ENCODE peak calls at places on chromosomes 13 and 19, in five cellular contexts. F is heart right ventricle; Z is CD4-positive, alpha-beta T cell; E is A549; O is lower lobe of right lung. J is an unnamed sample.

GRCh38 chr19:50624949-50625600 is 14.6 kb downstream of the SYT3 start:
- DNase-seq in F (no peak), Z (no peak), E (no peak), O (no peak), J (no peak)

GRCh38 chr13:50081106-50081898 is 66.1 kb downstream of the KCNRG start:
- DNase-seq in F (peak), Z (peak), E (no peak), O (peak), J (no peak)

GRCh38 chr19:44817725-44818469 is 9.0 kb downstream of the BCAM start:
- DNase-seq in F (no peak), Z (no peak), E (no peak), O (no peak), J (no peak)

GRCh38 chr13:85373322-85373721 is 425.9 kb downstream of the SLITRK6 start:
- DNase-seq in F (no peak), Z (no peak), E (no peak), O (no peak), J (no peak)

GRCh38 chr13:73945371-73945770 is 188.8 kb downstream of the KLF12 start:
- DNase-seq in F (no peak), Z (no peak), E (no peak), O (no peak), J (no peak)

GRCh38 chr13:33911521-33911920 is 93.6 kb downstream of the RFC3 start:
- DNase-seq in F (no peak), Z (no peak), E (no peak), O (no peak), J (no peak)

GRCh38 chr13:96573563-96573962 is 420.7 kb downstream of the OXGR1 start:
- DNase-seq in F (no peak), Z (no peak), E (no peak), O (no peak), J (no peak)

GRCh38 chr13:23655321-23655720 is 85.1 kb downstream of the TNFRSF19 start:
- DNase-seq in F (no peak), Z (no peak), E (no peak), O (no peak), J (no peak)

GRCh38 chr13:114081761-114082681 is 50.4 kb downstream of the RASA3 start:
- DNase-seq in F (no peak), Z (peak), E (no peak), O (no peak), J (peak)

GRCh38 chr19:30686252-30686762 is 314.1 kb downstream of the ZNF536 start:
- DNase-seq in F (no peak), Z (no peak), E (no peak), O (no peak), J (no peak)

GRCh38 chr19:58519087-58519354 is 589 bp downstream of the ZBTB45 start:
- DNase-seq in F (peak), Z (peak), E (peak), O (peak), J (peak)

GRCh38 chr19:44111910-44112463 is 1.2 kb upstream of the ZNF225 start:
- DNase-seq in F (no peak), Z (no peak), E (no peak), O (no peak), J (no peak)

GRCh38 chr19:17590780-17591688 is 35.6 kb downstream of the COLGALT1 start:
- DNase-seq in F (no peak), Z (no peak), E (no peak), O (no peak), J (no peak)

GRCh38 chr19:5949792-5950305 is 28.1 kb downstream of the RANBP3 start:
- DNase-seq in F (peak), Z (peak), E (no peak), O (peak), J (no peak)

GRCh38 chr19:3687774-3688706 is 12.2 kb downstream of the PIP5K1C start:
- DNase-seq in F (no peak), Z (peak), E (no peak), O (peak), J (no peak)

GRCh38 chr13:37656247-37656940 is 57.8 kb upstream of the POSTN start:
- DNase-seq in F (no peak), Z (no peak), E (peak), O (no peak), J (no peak)

GRCh38 chr19:43560687-43561086 is 14.6 kb downstream of the XRCC1 start:
- DNase-seq in F (no peak), Z (no peak), E (peak), O (no peak), J (no peak)

GRCh38 chr19:875265-875879 is 15.9 kb downstream of the CFD start:
- DNase-seq in F (no peak), Z (no peak), E (no peak), O (no peak), J (no peak)

GRCh38 chr13:77728265-77728966 is 30.9 kb downstream of the SLAIN1 start:
- DNase-seq in F (no peak), Z (no peak), E (no peak), O (no peak), J (no peak)

GRCh38 chr13:64471916-64472315 is 2758.2 kb downstream of the PCDH9 start:
- DNase-seq in F (no peak), Z (no peak), E (peak), O (no peak), J (no peak)

GRCh38 chr13:97448503-97449251 is 14.7 kb downstream of the RAP2A start:
- DNase-seq in F (no peak), Z (no peak), E (no peak), O (no peak), J (no peak)

GRCh38 chr19:40803857-40804782 is 5.1 kb downstream of the EGLN2 start:
- DNase-seq in F (peak), Z (peak), E (no peak), O (peak), J (no peak)

GRCh38 chr19:30691767-30692516 is 319.8 kb downstream of the ZNF536 start:
- DNase-seq in F (no peak), Z (no peak), E (no peak), O (no peak), J (no peak)

DNA sequence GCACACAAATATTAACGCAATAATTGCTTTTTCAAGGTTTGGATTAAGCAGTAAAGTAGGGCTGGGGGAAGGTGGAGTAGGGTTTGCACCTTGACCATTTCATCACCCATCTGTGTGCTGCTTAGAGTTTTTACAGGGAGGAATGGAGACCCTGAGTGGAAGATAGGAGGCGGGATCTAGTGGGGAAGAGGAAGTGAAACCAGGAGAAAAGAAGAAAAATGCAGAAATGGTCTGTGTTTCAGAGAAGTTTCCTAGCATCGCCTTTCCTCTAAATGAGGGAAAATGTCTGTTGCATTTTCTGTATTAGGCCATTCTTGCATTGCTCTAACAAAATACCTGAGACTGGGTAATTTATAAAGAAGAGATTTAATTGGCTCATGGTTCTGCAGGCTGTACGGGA is 64.1 kb downstream of the TPT1 start:
- DNase-seq in F (no peak), Z (no peak), E (no peak), O (no peak), J (no peak)
- H3K27ac ChIP-seq in F (no peak), Z (no peak), E (no peak), O (no peak), J (no peak)

GRCh38 chr19:57466489-57466888 is 9.5 kb upstream of the VN1R1 start:
- DNase-seq in F (peak), Z (no peak), E (no peak), O (no peak), J (no peak)

DNA sequence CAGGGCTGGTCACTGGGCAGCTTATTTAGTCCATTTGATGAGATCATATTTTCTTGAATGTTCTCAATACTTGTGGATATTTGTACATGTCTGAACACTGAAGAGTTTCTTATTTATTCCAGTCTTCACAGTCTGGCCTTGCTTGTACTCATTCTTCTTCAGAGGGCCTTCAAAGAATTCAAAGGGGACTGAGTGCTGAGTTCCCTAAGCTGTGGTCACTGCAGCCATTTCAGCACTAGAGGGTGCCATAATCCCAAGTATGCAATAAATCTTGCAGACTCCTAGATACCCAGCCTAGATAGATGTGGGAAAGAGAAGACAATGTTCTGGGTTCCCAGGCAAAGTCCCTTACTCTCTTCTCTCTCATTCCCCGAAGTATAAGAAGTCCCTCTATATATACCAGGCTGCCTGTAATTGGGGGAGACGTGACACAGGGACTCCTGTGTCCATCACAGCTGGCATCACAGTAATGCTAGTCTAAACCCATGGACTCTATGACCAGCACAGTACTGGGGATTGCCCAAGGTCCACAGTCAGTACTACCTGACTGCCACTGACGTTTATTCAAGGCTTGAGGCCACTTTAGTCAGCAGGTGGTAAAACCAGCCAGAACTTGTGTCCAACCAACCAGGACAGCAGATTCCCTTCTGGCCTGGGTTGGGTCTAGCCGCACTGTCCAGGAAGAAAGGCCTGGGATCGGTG is 8.9 kb upstream of the VN1R1 start:
- DNase-seq in F (no peak), Z (no peak), E (peak), O (no peak), J (no peak)
- TF ChIP-seq CTCF in F (peak), Z (no peak), E (peak), O (peak), J (no peak)

DNA sequence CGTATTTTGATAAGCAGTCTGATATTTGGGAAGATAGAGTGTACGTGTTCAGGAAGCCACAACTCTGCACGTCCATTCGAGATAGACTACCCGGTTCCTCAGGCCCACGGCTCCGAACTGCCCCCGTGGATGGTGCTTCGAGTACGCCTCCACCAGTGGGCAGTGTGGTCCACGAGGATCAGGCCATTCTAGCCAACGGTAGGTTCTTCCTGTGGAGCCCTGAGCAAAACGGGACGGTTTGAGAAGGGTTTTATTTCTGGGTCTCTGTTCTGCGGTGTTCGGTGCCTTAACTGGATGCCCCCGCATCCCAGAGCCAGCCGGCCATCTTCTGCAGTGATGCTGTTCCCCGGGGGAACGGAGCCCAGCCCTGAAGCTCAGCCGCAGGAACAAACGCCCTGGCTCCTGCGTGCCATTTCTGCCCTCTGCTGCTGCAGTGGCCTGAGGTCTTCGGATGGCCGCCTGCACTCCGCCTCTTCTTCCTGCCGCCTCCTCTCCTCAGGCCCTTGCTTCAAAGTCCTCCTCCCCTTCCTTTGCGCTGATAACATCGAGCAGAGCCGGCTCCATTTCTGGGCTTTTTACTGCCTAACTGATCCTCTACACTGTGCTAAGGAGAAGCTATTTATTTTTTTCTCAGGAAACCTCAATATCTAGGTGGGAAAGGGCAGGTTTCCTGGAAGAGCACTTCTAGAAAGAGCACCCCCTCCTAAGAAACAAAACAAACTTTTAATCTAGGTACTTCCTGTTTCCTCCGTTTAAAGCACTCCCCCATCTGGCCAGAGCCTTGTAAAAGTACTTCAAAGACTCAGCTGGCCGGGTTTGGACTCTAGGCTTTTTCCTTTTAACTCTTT is 36.2 kb upstream of the SLC46A3 start:
- DNase-seq in F (peak), Z (no peak), E (no peak), O (no peak), J (no peak)
- H3K27ac ChIP-seq in F (peak), Z (no peak), E (peak), O (peak), J (peak)

GRCh38 chr19:54030895-54031586 is 32.7 kb downstream of the VSTM1 start:
- DNase-seq in F (no peak), Z (no peak), E (no peak), O (no peak), J (no peak)
- TF ChIP-seq CTCF in F (peak), Z (no peak), E (peak), O (peak), J (peak)

J was measured in right atrium auricular region.